ENCODE peak calls at places on chromosomes 7 and 10, in nine cellular contexts. E is cardiac fibroblast, U is foreskin fibroblast, I is RWPE1, A is mammary epithelial cell, S is psoas muscle, V is cardiac muscle cell, O is GM12865, H is adrenal gland. F is an unnamed sample.

GRCh38 chr10:75655791-75656451 is 224.5 kb downstream of the LRMDA start:
- DNase-seq in E (peak), U (no peak), I (no peak), A (no peak), S (no peak), V (peak), O (no peak), H (peak), F (peak)

GRCh38 chr10:125982256-125982948 is 86.0 kb downstream of the FANK1 start:
- DNase-seq in E (peak), U (peak), I (peak), A (peak), S (no peak), V (peak), O (peak), H (no peak), F (no peak)

GRCh38 chr7:105003275-105003674 is 10.7 kb upstream of the KMT2E start:
- DNase-seq in E (peak), U (peak), I (no peak), A (peak), S (no peak), V (peak), O (no peak), H (peak), F (peak)

GRCh38 chr10:97916586-97916985 is 66.9 kb downstream of the GOLGA7B start:
- DNase-seq in E (peak), U (peak), I (no peak), A (no peak), S (no peak), V (no peak), O (no peak), H (no peak), F (no peak)

GRCh38 chr10:59807629-59808620 is 54.7 kb upstream of the MRLN start:
- DNase-seq in E (no peak), U (no peak), I (no peak), A (no peak), S (peak), V (no peak), O (no peak), H (peak), F (no peak)

GRCh38 chr10:71084818-71085126 is 127.6 kb upstream of the UNC5B start:
- DNase-seq in E (no peak), U (no peak), I (no peak), A (no peak), S (no peak), V (no peak), O (no peak), H (no peak), F (no peak)

GRCh38 chr7:152312316-152312715 is 123.5 kb downstream of the KMT2C start:
- DNase-seq in E (peak), U (no peak), I (no peak), A (no peak), S (no peak), V (peak), O (no peak), H (no peak), F (no peak)

GRCh38 chr7:97004931-97005763 is at the start of gene DLX6:
- DNase-seq in E (no peak), U (peak), I (peak), A (peak), S (no peak), V (peak), O (peak), H (peak), F (no peak)

GRCh38 chr7:96992624-96993452 is 12.5 kb upstream of the DLX6 start:
- DNase-seq in E (no peak), U (no peak), I (no peak), A (no peak), S (no peak), V (no peak), O (no peak), H (no peak), F (no peak)

GRCh38 chr10:132105302-132105995 is 39.7 kb downstream of the JAKMIP3 start:
- DNase-seq in E (no peak), U (no peak), I (no peak), A (no peak), S (no peak), V (no peak), O (no peak), H (no peak), F (no peak)

GRCh38 chr7:150398965-150399320 is 19.8 kb downstream of the ZNF775 start:
- DNase-seq in E (no peak), U (no peak), I (no peak), A (no peak), S (no peak), V (no peak), O (no peak), H (peak), F (no peak)

GRCh38 chr7:120184866-120185265 is 88.1 kb upstream of the KCND2 start:
- DNase-seq in E (peak), U (no peak), I (no peak), A (no peak), S (peak), V (no peak), O (no peak), H (no peak), F (no peak)

GRCh38 chr7:132380065-132380464 is 196.2 kb downstream of the PLXNA4 start:
- DNase-seq in E (no peak), U (peak), I (no peak), A (no peak), S (no peak), V (peak), O (no peak), H (peak), F (no peak)

GRCh38 chr7:132450188-132450587 is 126.1 kb downstream of the PLXNA4 start:
- DNase-seq in E (no peak), U (no peak), I (no peak), A (no peak), S (no peak), V (no peak), O (no peak), H (no peak), F (no peak)

GRCh38 chr10:70775679-70776454 is 9.3 kb downstream of the TBATA start:
- DNase-seq in E (no peak), U (no peak), I (no peak), A (no peak), S (no peak), V (no peak), O (no peak), H (no peak), F (no peak)

GRCh38 chr7:105794741-105795729 is 81.4 kb downstream of the ATXN7L1 start:
- DNase-seq in E (peak), U (peak), I (peak), A (peak), S (no peak), V (peak), O (no peak), H (peak), F (no peak)

GRCh38 chr7:15462721-15463389 is 99.0 kb downstream of the AGMO start:
- DNase-seq in E (peak), U (no peak), I (no peak), A (no peak), S (no peak), V (no peak), O (no peak), H (no peak), F (no peak)

GRCh38 chr7:138842111-138842510 is 44.1 kb upstream of the ATP6V0A4 start:
- DNase-seq in E (peak), U (no peak), I (peak), A (peak), S (no peak), V (peak), O (no peak), H (peak), F (peak)

GRCh38 chr7:3092468-3092867 is 48.8 kb upstream of the CARD11 start:
- DNase-seq in E (peak), U (no peak), I (no peak), A (no peak), S (peak), V (no peak), O (peak), H (peak), F (no peak)

GRCh38 chr7:130901209-130901783 is 167.3 kb upstream of the KLF14 start:
- DNase-seq in E (peak), U (peak), I (peak), A (peak), S (peak), V (peak), O (no peak), H (peak), F (peak)

GRCh38 chr7:135716677-135717238 is 11.2 kb downstream of the SLC13A4 start:
- DNase-seq in E (peak), U (peak), I (no peak), A (peak), S (no peak), V (peak), O (no peak), H (no peak), F (peak)

GRCh38 chr7:128757203-128757602 is 18.0 kb downstream of the CALU start:
- DNase-seq in E (peak), U (no peak), I (no peak), A (no peak), S (no peak), V (no peak), O (no peak), H (no peak), F (no peak)

GRCh38 chr7:29375641-29376562 is 181.3 kb downstream of the CHN2 start:
- DNase-seq in E (no peak), U (no peak), I (peak), A (peak), S (no peak), V (no peak), O (no peak), H (peak), F (no peak)

DNA sequence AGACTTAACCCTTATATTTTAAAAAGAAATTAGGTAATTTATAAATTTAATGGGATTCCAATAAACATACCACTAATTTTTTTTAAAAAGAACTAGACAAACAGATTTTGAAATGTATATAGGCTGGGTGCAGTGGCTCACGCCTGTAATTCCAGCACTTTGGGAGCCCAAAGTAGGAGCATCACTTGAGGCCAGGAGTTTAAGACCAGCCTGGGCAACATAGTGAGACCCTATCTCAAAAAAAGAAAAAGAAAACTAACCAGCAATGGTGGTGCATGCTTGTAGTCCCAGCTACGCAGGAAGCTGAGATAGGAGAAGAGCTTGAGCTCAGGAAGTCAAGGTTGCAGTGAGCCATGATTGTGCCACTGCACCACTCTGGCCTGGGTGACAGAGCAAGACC is 62.7 kb downstream of the EZH2 start:
- DNase-seq in E (no peak), U (no peak), I (no peak), A (no peak), S (no peak), V (no peak), O (no peak), H (no peak), F (no peak)
- TF ChIP-seq CTCF in E (no peak), U (no peak), I (no peak), A (no peak), S (no peak), V (no peak), O (no peak), H (no peak), F (no peak)

DNA sequence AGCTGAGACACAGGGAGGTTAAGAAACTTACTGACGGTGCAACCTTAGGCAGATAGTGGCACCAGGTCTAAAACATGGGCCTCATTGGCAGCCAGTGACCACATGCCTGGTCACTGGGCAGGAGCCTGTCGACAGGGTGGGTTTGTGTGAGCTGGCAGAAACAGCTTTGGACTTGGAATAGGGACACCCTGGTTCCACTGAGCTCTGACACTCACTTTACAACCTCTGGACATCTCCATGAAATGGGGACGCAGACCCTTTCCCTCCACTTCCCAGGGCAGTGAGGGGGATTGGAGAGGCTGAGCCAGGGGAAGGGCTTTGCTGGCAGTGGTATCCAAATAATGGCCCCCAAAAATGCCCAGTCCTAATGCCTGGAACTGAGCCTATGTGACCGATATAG is 49.7 kb downstream of the OAT start:
- DNase-seq in E (no peak), U (no peak), I (no peak), A (no peak), S (no peak), V (no peak), O (no peak), H (no peak), F (no peak)
- TF ChIP-seq CTCF in E (no peak), U (no peak), I (no peak), A (no peak), S (no peak), V (no peak), O (no peak), H (no peak), F (no peak)

GRCh38 chr10:4391683-4392082 is 434.3 kb upstream of the AKR1E2 start:
- DNase-seq in E (peak), U (no peak), I (no peak), A (peak), S (peak), V (peak), O (peak), H (no peak), F (no peak)
- TF ChIP-seq CTCF in E (peak), U (no peak), I (no peak), A (no peak), S (no peak), V (peak), O (no peak), H (no peak), F (peak)

GRCh38 chr10:84155521-84155920 is 16.2 kb downstream of the GHITM start:
- DNase-seq in E (no peak), U (no peak), I (no peak), A (no peak), S (no peak), V (no peak), O (no peak), H (no peak), F (no peak)
- TF ChIP-seq CTCF in E (no peak), U (no peak), I (no peak), A (no peak), S (no peak), V (no peak), O (no peak), H (no peak), F (no peak)

DNA sequence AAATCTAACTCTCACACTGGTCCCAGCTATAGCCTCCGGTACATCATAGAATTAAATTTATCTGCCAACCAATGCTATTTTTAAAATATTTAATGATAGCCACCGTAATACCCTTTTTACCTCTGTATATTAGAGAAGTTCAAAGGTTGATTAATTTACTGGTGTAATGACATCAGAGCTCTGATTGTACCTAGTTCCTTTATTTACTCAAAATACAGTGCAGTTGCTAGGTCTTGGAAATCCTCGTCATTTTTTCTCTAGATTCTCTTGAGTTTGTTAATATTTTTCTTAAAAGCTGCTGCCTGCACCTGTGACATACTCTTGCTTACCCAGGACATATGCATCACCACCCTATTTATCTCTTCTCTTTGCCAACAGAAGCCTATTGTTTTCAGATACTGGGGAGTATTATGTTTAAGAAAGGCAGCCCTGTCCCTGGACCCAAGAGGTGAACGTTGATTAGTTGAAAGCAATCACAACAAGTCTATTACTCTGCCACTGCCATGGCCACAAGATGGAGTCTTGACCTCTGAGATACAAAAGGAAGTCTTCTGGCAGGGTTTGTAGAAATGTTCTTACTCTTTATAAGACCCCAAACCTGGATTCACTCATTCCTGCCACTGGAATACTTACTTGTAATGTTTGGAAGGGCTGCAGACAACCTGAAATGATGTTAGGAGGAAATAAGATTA is 25.6 kb upstream of the TMEM26 start:
- DNase-seq in E (peak), U (no peak), I (no peak), A (no peak), S (no peak), V (no peak), O (no peak), H (no peak), F (no peak)
- TF ChIP-seq CTCF in E (no peak), U (no peak), I (no peak), A (no peak), S (no peak), V (no peak), O (no peak), H (no peak), F (peak)

GRCh38 chr7:8084772-8085171 is 116.2 kb downstream of the GLCCI1 start:
- DNase-seq in E (no peak), U (no peak), I (no peak), A (no peak), S (no peak), V (no peak), O (no peak), H (no peak), F (no peak)
- TF ChIP-seq CTCF in E (no peak), U (no peak), I (no peak), A (no peak), S (no peak), V (no peak), O (no peak), H (no peak), F (no peak)

GRCh38 chr10:78300526-78300925 is 266.9 kb downstream of the RPS24 start:
- DNase-seq in E (no peak), U (no peak), I (no peak), A (no peak), S (no peak), V (no peak), O (no peak), H (no peak), F (no peak)

GRCh38 chr10:78301481-78301880 is 267.8 kb downstream of the RPS24 start:
- DNase-seq in E (no peak), U (no peak), I (no peak), A (no peak), S (no peak), V (no peak), O (no peak), H (no peak), F (no peak)

GRCh38 chr10:78302989-78303854 is 269.6 kb downstream of the RPS24 start:
- DNase-seq in E (peak), U (peak), I (peak), A (peak), S (peak), V (peak), O (peak), H (peak), F (no peak)

GRCh38 chr10:78302739-78302988 is 269.0 kb downstream of the RPS24 start:
- DNase-seq in E (no peak), U (no peak), I (no peak), A (no peak), S (no peak), V (no peak), O (no peak), H (no peak), F (no peak)

GRCh38 chr10:78301891-78302738 is 268.5 kb downstream of the RPS24 start:
- DNase-seq in E (no peak), U (no peak), I (no peak), A (no peak), S (no peak), V (no peak), O (no peak), H (no peak), F (no peak)
- TF ChIP-seq CTCF in E (no peak), U (peak), I (no peak), A (no peak), S (no peak), V (peak), O (no peak), H (no peak), F (peak)

DNA sequence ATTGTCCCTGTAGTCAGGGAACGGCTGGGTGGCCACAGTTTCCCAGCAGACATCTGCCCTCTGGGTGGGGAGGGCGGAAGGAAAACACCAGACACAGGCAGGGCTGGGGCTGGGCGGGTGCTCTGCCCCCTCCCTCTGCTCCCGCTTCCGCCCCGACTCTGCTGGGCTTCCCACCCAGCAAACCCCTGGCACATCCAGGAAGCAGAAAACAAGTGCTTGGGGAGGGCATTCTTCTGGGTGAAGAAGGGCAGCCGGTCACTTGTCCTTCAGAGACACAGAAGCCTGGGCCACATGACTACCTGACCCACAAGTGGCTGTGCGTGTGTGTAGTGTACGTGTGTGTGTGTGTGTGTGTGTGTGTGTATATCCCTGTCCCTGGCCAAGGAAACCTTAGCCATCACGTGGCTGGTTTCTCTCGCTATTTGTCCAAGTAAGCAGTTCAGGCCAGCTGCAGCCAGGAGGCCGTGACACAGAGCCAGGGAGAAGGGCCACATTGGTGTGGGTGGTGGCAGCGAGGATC is 77.9 kb downstream of the ZMIZ1 start:
- DNase-seq in E (peak), U (no peak), I (no peak), A (no peak), S (peak), V (no peak), O (no peak), H (peak), F (no peak)
- TF ChIP-seq CTCF in E (no peak), U (no peak), I (no peak), A (no peak), S (peak), V (no peak), O (no peak), H (peak), F (no peak)

GRCh38 chr10:130422366-130423324 is 286.5 kb downstream of the GLRX3 start:
- DNase-seq in E (no peak), U (no peak), I (no peak), A (no peak), S (no peak), V (no peak), O (no peak), H (no peak), F (no peak)
- TF ChIP-seq CTCF in E (no peak), U (no peak), I (no peak), A (no peak), S (no peak), V (no peak), O (no peak), H (no peak), F (no peak)

F was measured in retinal pigment epithelial cell.